ENCODE peak calls at places on chromosomes 3 and 15, in five cellular contexts. E is epithelial cell of esophagus, D is right cardiac atrium, T is lung, L is fibroblast of mammary gland. X is an unnamed sample.

GRCh38 chr15:75200765-75201608 is 695 bp upstream of the C15orf39 start:
- DNase-seq in E (peak; percentile 94), L (no peak), D (peak; percentile 77), T (peak; percentile 77), X (no peak)

GRCh38 chr15:66955871-66956585 is 109.4 kb upstream of the SMAD3 start:
- DNase-seq in L (peak; percentile 57), E (peak; percentile 96), D (no peak), T (no peak), X (no peak)

GRCh38 chr3:40951636-40952035 is 247.7 kb upstream of the CTNNB1 start:
- DNase-seq in T (no peak), L (peak; percentile 51), D (no peak), E (no peak), X (no peak)

GRCh38 chr3:110101361-110101760 is 764.0 kb upstream of the DPPA4 start:
- DNase-seq in E (peak; percentile 19), T (no peak), D (no peak), L (no peak), X (no peak)

GRCh38 chr3:118527527-118528044 is 507.1 kb downstream of the IGSF11 start:
- DNase-seq in L (no peak), E (no peak), T (no peak), D (no peak), X (no peak)

GRCh38 chr15:81336568-81336967 is 12.6 kb upstream of the STARD5 start:
- DNase-seq in D (no peak), T (no peak), L (peak; percentile 54), E (peak; percentile 46), X (no peak)

GRCh38 chr3:119817964-119818363 is 36.1 kb downstream of the NR1I2 start:
- DNase-seq in L (no peak), T (no peak), D (no peak), E (peak; percentile 6), X (no peak)

GRCh38 chr3:12909710-12910109 is 68.3 kb upstream of the RPL32 start:
- DNase-seq in E (no peak), D (peak; percentile 32), L (no peak), T (no peak), X (no peak)

GRCh38 chr3:10667269-10667668 is 148.8 kb upstream of the SLC6A11 start:
- DNase-seq in D (no peak), T (no peak), L (no peak), E (no peak), X (no peak)

GRCh38 chr3:160616721-160617120 is 51.4 kb upstream of the KPNA4 start:
- DNase-seq in D (no peak), T (no peak), L (peak; percentile 56), E (peak; percentile 70), X (no peak)

GRCh38 chr3:21486381-21486935 is 264.6 kb downstream of the ZNF385D start:
- DNase-seq in L (peak; percentile 36), T (no peak), E (no peak), D (no peak), X (no peak)

GRCh38 chr3:13282986-13283876 is 136.9 kb downstream of the NUP210 start:
- DNase-seq in L (no peak), D (no peak), T (no peak), E (peak; percentile 15), X (peak; percentile 55)

GRCh38 chr3:182149594-182149993 is 437.9 kb downstream of the SOX2 start:
- DNase-seq in L (no peak), E (peak; percentile 38), T (no peak), D (no peak), X (no peak)

GRCh38 chr3:39473452-39474125 is 6.1 kb downstream of the MOBP start:
- DNase-seq in T (no peak), L (no peak), D (no peak), E (peak; percentile 78), X (no peak)

GRCh38 chr3:31170932-31171670 is 276.6 kb upstream of the GADL1 start:
- DNase-seq in D (no peak), L (peak; percentile 62), E (peak; percentile 32), T (no peak), X (no peak)

GRCh38 chr3:116920836-116921596 is 211.4 kb downstream of the TUSC7 start:
- DNase-seq in T (no peak), L (peak; percentile 13), D (no peak), E (peak; percentile 26), X (no peak)

GRCh38 chr3:133494469-133494868 is 79.0 kb upstream of the CDV3 start:
- DNase-seq in L (peak; percentile 23), E (peak; percentile 30), D (no peak), T (no peak), X (no peak)

GRCh38 chr15:45157056-45157455 is 27.3 kb downstream of the DUOX1 start:
- DNase-seq in D (no peak), T (no peak), E (peak; percentile 88), L (peak; percentile 84), X (no peak)

GRCh38 chr15:66306381-66306780 is 13.0 kb downstream of the DIS3L start:
- DNase-seq in D (no peak), T (no peak), E (no peak), L (no peak), X (no peak)

GRCh38 chr3:48306860-48307530 is 26.5 kb downstream of the SPINK8 start:
- DNase-seq in L (no peak), E (no peak), D (no peak), T (no peak), X (no peak)

GRCh38 chr15:41487802-41488201 is 5.9 kb upstream of the ITPKA start:
- DNase-seq in L (peak; percentile 18), T (no peak), E (no peak), D (no peak), X (no peak)

GRCh38 chr3:153679711-153680110 is 441.5 kb upstream of the ARHGEF26 start:
- DNase-seq in T (no peak), E (no peak), D (no peak), L (no peak), X (no peak)

GRCh38 chr3:4985330-4986174 is 6.3 kb downstream of the BHLHE40 start:
- DNase-seq in D (peak; percentile 72), T (no peak), E (peak; percentile 95), L (peak; percentile 83), X (no peak)

GRCh38 chr15:55552926-55553325 is 35.2 kb downstream of the PYGO1 start:
- DNase-seq in L (peak; percentile 53), D (peak; percentile 83), T (no peak), E (no peak), X (no peak)

GRCh38 chr3:70000563-70001081 is 1.1 kb downstream of the SAMMSON start:
- DNase-seq in T (no peak), D (no peak), L (no peak), E (no peak), X (no peak)

GRCh38 chr15:40456299-40456712 is 14.5 kb upstream of the CHST14 start:
- DNase-seq in L (no peak), D (no peak), E (peak; percentile 64), T (no peak), X (no peak)

GRCh38 chr3:156750874-156751245 is 75.3 kb upstream of the LEKR1 start:
- DNase-seq in T (no peak), E (peak; percentile 63), D (no peak), L (peak; percentile 70), X (no peak)

GRCh38 chr3:64716110-64716509 is 28.3 kb upstream of the ADAMTS9 start:
- DNase-seq in L (no peak), E (no peak), D (no peak), T (no peak), X (no peak)

GRCh38 chr3:14508966-14509795 is 31.0 kb downstream of the GRIP2 start:
- DNase-seq in L (peak; percentile 30), T (peak; percentile 56), D (peak; percentile 90), E (peak; percentile 47), X (peak; percentile 88)

GRCh38 chr3:19392146-19392545 is 243.8 kb downstream of the KCNH8 start:
- DNase-seq in D (no peak), L (no peak), T (no peak), E (no peak), X (no peak)

GRCh38 chr15:98799461-98799971 is 151.2 kb downstream of the IGF1R start:
- DNase-seq in E (peak; percentile 51), L (no peak), T (no peak), D (no peak), X (no peak)

GRCh38 chr15:68223171-68223570 is 6.4 kb downstream of the CLN6 start:
- DNase-seq in L (no peak), T (no peak), E (no peak), D (no peak), X (no peak)

DNA sequence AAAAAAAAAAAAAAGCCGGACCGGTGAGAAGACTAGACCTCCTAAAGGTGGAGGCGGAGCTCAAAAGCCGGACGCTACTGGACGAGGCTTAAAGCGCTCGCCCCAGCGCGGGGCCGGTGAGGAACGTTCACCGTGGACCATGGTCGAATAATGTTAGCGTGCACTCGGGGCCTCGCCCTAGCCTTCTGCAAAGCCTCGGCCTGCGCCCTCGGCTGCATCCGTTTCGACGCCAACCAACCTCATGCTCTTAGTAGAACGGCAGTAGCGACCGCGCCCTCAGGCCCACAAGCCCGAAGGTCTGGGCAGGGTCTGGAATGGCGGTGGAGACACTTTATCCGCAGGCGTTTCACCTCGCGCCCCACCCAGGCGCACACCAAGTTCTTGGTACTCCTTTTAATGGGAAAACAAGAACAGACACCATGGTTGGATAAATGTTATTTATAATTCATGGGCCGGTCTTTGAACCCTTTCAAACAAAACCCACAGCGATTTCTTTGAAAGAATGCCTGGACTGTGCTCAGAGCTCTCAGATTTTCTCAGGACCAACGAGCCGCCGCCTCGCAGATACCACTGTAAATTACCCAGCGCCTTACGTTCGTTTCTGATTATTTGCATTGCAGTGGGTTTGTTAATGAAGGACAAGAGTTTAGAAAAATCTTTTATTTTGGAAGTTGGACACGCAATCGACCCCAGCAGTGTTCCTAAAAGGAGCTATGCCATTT is 1.3 kb upstream of the ISL2 start:
- DNase-seq in T (no peak), E (no peak), D (no peak), L (no peak), X (no peak)
- H3K4me3 ChIP-seq in T (no peak overlapping the region), E (no peak overlapping the region), D (no peak overlapping the region), L (no peak overlapping the region), X (peak overlapping the region; percentile 4)

GRCh38 chr15:59002418-59002859 is 15.0 kb downstream of the RNF111 start:
- DNase-seq in E (no peak), D (no peak), L (no peak), T (no peak), X (no peak)
- H3K4me3 ChIP-seq in E (no peak overlapping the region), D (no peak overlapping the region), L (no peak overlapping the region), T (no peak overlapping the region), X (no peak overlapping the region)

DNA sequence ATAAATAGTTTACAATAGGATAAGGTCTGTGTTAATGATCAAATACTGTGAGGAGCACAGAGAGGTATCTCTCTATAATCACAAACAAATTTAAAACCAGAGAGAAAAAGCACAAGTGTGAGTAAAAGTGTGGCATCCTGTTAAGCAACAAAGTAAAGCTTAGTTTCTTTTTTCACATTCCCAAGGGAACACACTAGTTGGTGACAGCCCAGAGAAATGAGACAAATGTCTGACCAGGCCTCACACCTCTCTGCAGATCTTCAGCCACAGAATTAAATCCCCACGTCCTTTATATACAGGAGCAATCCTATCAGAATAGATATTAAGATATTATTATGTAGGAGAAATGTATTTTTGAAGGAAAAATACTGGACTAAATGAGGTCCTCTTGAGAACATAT is 2.7 kb downstream of the FBN1 start:
- DNase-seq in L (peak; percentile 58), E (no peak), T (no peak), D (no peak), X (no peak)
- H3K4me3 ChIP-seq in L (peak overlapping the region; percentile 81), E (no peak overlapping the region), T (no peak overlapping the region), D (peak overlapping the region; percentile 58), X (peak overlapping the region; percentile 67)

GRCh38 chr3:137765310-137766033 is 1.4 kb downstream of the SOX14 start:
- DNase-seq in L (no peak), D (no peak), E (no peak), T (no peak), X (no peak)
- H3K4me3 ChIP-seq in L (no peak overlapping the region), D (no peak overlapping the region), E (no peak overlapping the region), T (no peak overlapping the region), X (no peak overlapping the region)

GRCh38 chr3:197189633-197190032 is 108.8 kb downstream of the DLG1 start:
- DNase-seq in E (no peak), T (no peak), L (no peak), D (no peak), X (no peak)
- H3K4me3 ChIP-seq in E (no peak overlapping the region), T (no peak overlapping the region), L (no peak overlapping the region), D (no peak overlapping the region), X (no peak overlapping the region)